ENCODE peak calls at places on chromosomes 6 and 20, in eight cellular contexts. R, Q, I, P, V, U, J and H are unnamed samples. For H3K4me1, the result is how much of the 10 kb centered on the place peaks cover.

GRCh38 chr6:134287863-134288537 is 29.9 kb downstream of the SGK1 start:
- DNase-seq in R (peak), V (no peak), P (no peak), J (no peak), Q (no peak), U (no peak), I (no peak), H (no peak)

GRCh38 chr6:11307226-11307625 is 74.8 kb upstream of the NEDD9 start:
- DNase-seq in J (no peak), V (no peak), P (no peak), U (no peak), Q (no peak), I (no peak), R (no peak), H (no peak)

GRCh38 chr6:148857817-148858390 is 111.1 kb downstream of the UST start:
- DNase-seq in U (no peak), Q (no peak), I (no peak), P (peak), V (no peak), R (peak), J (no peak), H (no peak)

GRCh38 chr20:17992224-17992637 is 23.4 kb downstream of the MGME1 start:
- DNase-seq in I (no peak), J (no peak), U (no peak), P (no peak), R (no peak), V (no peak), Q (no peak), H (no peak)

GRCh38 chr6:161301338-161301737 is 27.5 kb upstream of the AGPAT4 start:
- DNase-seq in P (peak), R (peak), Q (peak), I (no peak), J (peak), V (no peak), U (no peak), H (no peak)

GRCh38 chr6:28443112-28443773 is at the start of gene ZSCAN23:
- DNase-seq in I (peak), J (peak), P (peak), U (peak), Q (peak), V (peak), R (peak), H (peak)

GRCh38 chr6:119587537-119587936 is 238.0 kb upstream of the MAN1A1 start:
- DNase-seq in R (peak), U (no peak), P (no peak), V (no peak), J (no peak), Q (peak), I (no peak), H (no peak)

GRCh38 chr20:56361888-56362287 is 3.1 kb downstream of the FAM210B start:
- DNase-seq in V (no peak), I (no peak), P (no peak), J (no peak), R (no peak), Q (no peak), U (no peak), H (no peak)

GRCh38 chr20:35823937-35824336 is 52.1 kb downstream of the PHF20 start:
- DNase-seq in I (no peak), P (no peak), Q (no peak), R (peak), J (no peak), U (no peak), V (no peak), H (no peak)

GRCh38 chr20:20498081-20498861 is 130.4 kb downstream of the INSM1 start:
- DNase-seq in J (no peak), V (no peak), P (no peak), Q (no peak), U (no peak), I (no peak), R (peak), H (no peak)

DNA sequence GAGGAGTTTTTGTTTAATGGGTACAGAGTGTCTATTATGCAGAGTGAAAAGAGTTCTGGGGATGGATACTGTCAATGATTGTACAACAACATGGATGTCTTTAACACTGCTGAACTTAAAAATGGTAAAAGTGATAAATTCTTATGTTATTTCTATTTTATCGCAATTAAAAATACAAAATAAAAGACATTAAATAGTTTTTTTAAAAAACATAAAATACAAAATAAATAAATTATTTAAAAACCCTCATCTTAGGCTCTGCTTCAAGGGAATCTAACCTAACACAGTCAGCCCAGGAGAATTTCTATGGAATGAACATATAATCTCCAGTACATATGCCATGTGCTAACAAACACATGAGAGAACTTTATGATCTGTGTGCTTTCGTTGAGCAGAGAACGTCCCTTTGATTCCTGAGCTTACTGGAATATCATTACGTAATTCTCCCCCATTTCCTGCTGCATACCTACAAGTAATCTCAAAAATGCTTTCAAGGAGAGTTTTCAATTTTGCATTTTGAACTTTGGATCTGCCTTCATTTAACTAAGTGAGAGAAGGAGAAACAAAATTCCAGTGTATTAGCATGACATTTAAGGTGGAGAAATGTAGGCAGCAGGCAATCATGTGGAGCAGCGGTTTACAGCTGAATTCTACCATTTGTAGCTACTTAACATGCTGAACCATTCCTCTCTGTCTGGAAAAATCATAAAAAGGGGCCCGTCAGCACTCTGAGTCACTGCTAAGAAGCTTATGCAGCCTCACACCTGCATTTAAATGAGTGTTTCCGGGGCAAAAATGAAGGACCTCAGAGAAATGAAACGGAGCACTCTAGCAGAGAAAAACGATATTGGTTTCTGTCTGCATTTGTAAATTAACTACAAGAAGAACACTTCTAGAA is 451.4 kb downstream of the PLCB1 start:
- DNase-seq in U (peak), J (no peak), I (no peak), R (peak), P (peak), V (no peak), Q (peak), H (no peak)
- H3K4me1 ChIP-seq in U (under half), J (under half), I (under half), R (under half), P (under half), V (under half), Q (under half), H (under half)

GRCh38 chr6:12335717-12336116 is 45.6 kb downstream of the EDN1 start:
- DNase-seq in P (no peak), U (no peak), J (no peak), V (no peak), I (no peak), R (no peak), Q (no peak), H (no peak)
- H3K4me1 ChIP-seq in P (under half), U (under half), J (under half), V (under half), I (under half), R (under half), Q (under half), H (under half)

GRCh38 chr6:30491963-30492616 is 2.8 kb downstream of the HLA-E start:
- DNase-seq in Q (no peak), I (no peak), P (no peak), V (no peak), U (no peak), J (no peak), R (no peak), H (no peak)
- H3K4me1 ChIP-seq in Q (under half), I (under half), P (under half), V (under half), U (under half), J (under half), R (under half), H (under half)

GRCh38 chr6:31125586-31126363 is 5.5 kb upstream of the CDSN start:
- DNase-seq in R (peak), P (peak), V (peak), Q (no peak), J (no peak), I (no peak), U (no peak), H (no peak)
- H3K4me1 ChIP-seq in R (under half), P (under half), V (under half), Q (under half), J (under half), I (under half), U (under half), H (under half)

GRCh38 chr6:31827286-31828079 is at the start of gene HSPA1B:
- DNase-seq in R (peak), Q (peak), J (peak), V (peak), I (peak), U (peak), P (peak), H (peak)

GRCh38 chr6:31822038-31822821 is 5.3 kb upstream of the HSPA1B start:
- DNase-seq in R (peak), J (peak), V (peak), I (no peak), U (peak), Q (peak), P (peak), H (peak)

GRCh38 chr6:31826793-31827285 is 699 bp upstream of the HSPA1B start:
- DNase-seq in P (peak), V (peak), I (no peak), Q (peak), R (no peak), U (peak), J (peak), H (peak)

GRCh38 chr6:31821301-31822037 is 6.1 kb upstream of the HSPA1B start:
- DNase-seq in V (peak), R (peak), U (peak), J (peak), I (no peak), Q (peak), P (peak), H (peak)

GRCh38 chr6:31825553-31825952 is 2.0 kb upstream of the HSPA1B start:
- DNase-seq in V (no peak), R (no peak), U (no peak), J (no peak), P (no peak), Q (no peak), I (no peak), H (no peak)
- H3K4me1 ChIP-seq in V (under half), R (under half), U (under half), J (under half), P (under half), Q (under half), I (under half), H (under half)

DNA sequence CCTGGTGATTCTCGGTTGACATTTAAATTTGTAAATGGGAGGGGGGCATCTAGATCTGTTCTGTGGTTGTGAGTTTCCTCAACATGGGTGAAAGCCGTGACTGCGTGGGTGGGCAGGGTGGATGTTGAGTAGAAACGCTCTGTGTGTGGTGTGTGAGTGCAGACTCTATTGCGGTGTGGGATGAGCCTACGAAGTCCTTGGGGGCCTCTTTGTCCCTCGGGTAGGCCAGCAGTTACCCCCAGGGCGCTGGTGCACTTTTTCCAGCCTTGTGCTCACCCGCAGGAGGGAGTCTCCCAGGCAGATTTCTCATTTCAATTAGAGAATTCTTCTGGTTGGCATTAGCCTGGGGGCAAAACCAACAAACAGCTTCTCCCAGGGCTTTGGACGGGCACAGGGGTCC is 10.6 kb downstream of the TOX2 start:
- DNase-seq in U (no peak), P (peak), I (no peak), J (no peak), V (no peak), Q (no peak), R (no peak), H (no peak)
- H3K4me1 ChIP-seq in U (under half), P (under half), I (under half), J (under half), V (under half), Q (under half), R (under half), H (under half)

GRCh38 chr20:49592120-49592519 is 24.2 kb upstream of the PTGIS start:
- DNase-seq in I (no peak), V (no peak), R (no peak), J (no peak), P (no peak), Q (no peak), U (no peak), H (no peak)

GRCh38 chr20:49591217-49591865 is 23.4 kb upstream of the PTGIS start:
- DNase-seq in J (peak), I (no peak), R (peak), Q (peak), P (peak), U (peak), V (no peak), H (no peak)

GRCh38 chr20:49589747-49590146 is 21.8 kb upstream of the PTGIS start:
- DNase-seq in I (no peak), Q (no peak), P (no peak), R (no peak), V (no peak), J (no peak), U (no peak), H (no peak)

GRCh38 chr20:49593441-49594142 is 25.7 kb upstream of the PTGIS start:
- DNase-seq in U (no peak), V (no peak), J (no peak), Q (no peak), I (no peak), P (no peak), R (no peak), H (no peak)

DNA sequence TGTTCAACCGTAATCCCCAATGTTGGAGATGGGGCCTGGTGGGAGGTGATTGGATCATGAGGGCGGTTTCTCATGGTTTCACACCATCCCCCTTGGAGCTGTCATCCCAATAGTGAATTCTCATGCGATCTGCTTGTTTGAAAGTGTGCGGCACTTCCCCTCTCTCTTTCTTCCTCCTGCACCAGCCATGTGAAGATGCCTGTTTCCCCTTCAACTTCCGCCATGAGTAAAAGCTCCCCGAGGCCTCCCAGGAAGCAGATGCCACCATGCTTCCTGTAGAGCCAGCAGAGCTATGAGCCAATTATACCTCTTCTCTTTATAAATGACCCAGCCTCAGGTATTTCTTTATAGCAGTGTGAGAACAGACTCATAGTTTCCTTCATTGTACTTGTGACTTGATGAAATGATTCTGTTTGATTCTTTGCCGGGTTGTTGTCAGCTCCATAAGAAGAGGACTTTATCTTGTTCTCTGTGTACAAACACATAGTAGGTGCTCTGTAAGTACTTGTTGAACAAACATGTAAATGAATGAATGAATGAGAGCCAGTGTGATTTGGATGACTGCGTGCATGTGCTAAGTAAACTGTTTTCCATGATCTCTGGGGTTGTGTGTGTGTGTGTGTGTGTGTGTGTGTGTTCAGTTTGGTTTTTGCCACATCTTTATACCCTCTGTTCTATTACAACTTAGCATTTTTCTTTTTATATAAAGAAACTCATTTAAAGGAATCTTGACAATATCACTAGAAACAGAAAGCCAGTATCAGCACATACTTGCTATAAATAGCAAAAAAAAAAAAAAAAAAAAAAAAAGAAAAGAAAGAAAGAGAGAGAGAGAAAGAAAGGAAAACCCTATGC is 22.5 kb upstream of the PTGIS start:
- DNase-seq in P (no peak), Q (no peak), U (no peak), R (no peak), I (no peak), V (no peak), J (no peak), H (no peak)
- H3K4me1 ChIP-seq in P (half or more), Q (under half), U (under half), R (under half), I (under half), V (under half), J (under half), H (under half)

GRCh38 chr6:90289902-90290301 is 6.7 kb downstream of the BACH2 start:
- DNase-seq in J (no peak), Q (no peak), P (no peak), I (no peak), V (no peak), U (no peak), R (no peak), H (no peak)

GRCh38 chr6:90285611-90286381 is 10.8 kb downstream of the BACH2 start:
- DNase-seq in U (peak), Q (peak), R (peak), J (peak), P (peak), V (peak), I (no peak), H (peak)

GRCh38 chr6:90286884-90287488 is 9.7 kb downstream of the BACH2 start:
- DNase-seq in V (no peak), R (peak), J (peak), P (no peak), U (peak), I (peak), Q (peak), H (no peak)

GRCh38 chr6:90290991-90291390 is 5.7 kb downstream of the BACH2 start:
- DNase-seq in V (no peak), I (no peak), J (no peak), R (peak), U (no peak), Q (no peak), P (no peak), H (no peak)

GRCh38 chr6:90288404-90288803 is 8.2 kb downstream of the BACH2 start:
- DNase-seq in V (no peak), P (no peak), R (peak), U (no peak), I (no peak), J (no peak), Q (peak), H (no peak)
- H3K4me1 ChIP-seq in V (under half), P (under half), R (under half), U (under half), I (under half), J (under half), Q (under half), H (half or more)